ENCODE peak calls at places on chromosomes 5 and 9, in ten cellular contexts. Z is transverse colon; A is left lung; L is body of pancreas; M is adrenal gland; O is CD8-positive, alpha-beta T cell; D is upper lobe of left lung; X is colonic mucosa; G is stomach; I is upper lobe of right lung. C is an unnamed sample. For H3K4me1, the result is how much of the 10 kb centered on the place peaks cover.

GRCh38 chr5:94793113-94793815 is 174.8 kb downstream of the SLF1 start:
- DNase-seq in I (no peak), A (no peak), O (no peak), Z (no peak), X (no peak), M (no peak), L (no peak), G (no peak), D (no peak), C (no peak)

GRCh38 chr5:35198096-35198495 is 32.2 kb downstream of the PRLR start:
- DNase-seq in M (peak), G (peak), A (peak), I (peak), X (peak), L (peak), Z (peak), D (peak), O (no peak), C (peak)

GRCh38 chr5:149658299-149658698 is 71.8 kb upstream of the PPARGC1B start:
- DNase-seq in I (no peak), A (no peak), L (peak), Z (no peak), O (no peak), G (peak), M (no peak), X (peak), D (no peak), C (no peak)

GRCh38 chr5:9197881-9198260 is 348.0 kb downstream of the SEMA5A start:
- DNase-seq in X (no peak), D (no peak), M (no peak), L (no peak), Z (no peak), I (no peak), A (no peak), O (no peak), G (no peak), C (no peak)

GRCh38 chr9:36677611-36678010 is 104.9 kb downstream of the MELK start:
- DNase-seq in D (no peak), X (no peak), L (no peak), A (no peak), O (no peak), Z (no peak), M (no peak), I (no peak), G (no peak), C (no peak)

GRCh38 chr9:6106576-6107339 is 91.3 kb upstream of the RANBP6 start:
- DNase-seq in Z (no peak), M (peak), G (no peak), D (no peak), X (no peak), L (no peak), I (no peak), O (no peak), A (no peak), C (no peak)

GRCh38 chr9:124260769-124261603 is 3.2 kb downstream of the NEK6 start:
- DNase-seq in X (peak), A (peak), L (no peak), G (peak), O (no peak), M (peak), I (no peak), Z (peak), D (peak), C (no peak)

GRCh38 chr9:278651-279050 is 64.0 kb downstream of the DOCK8 start:
- DNase-seq in A (no peak), G (peak), I (no peak), O (peak), Z (peak), X (peak), M (peak), D (peak), L (no peak), C (no peak)

GRCh38 chr9:93669116-93669957 is 93.0 kb downstream of the PHF2 start:
- DNase-seq in G (peak), L (peak), X (peak), D (peak), A (peak), O (no peak), I (peak), Z (peak), M (peak), C (peak)

GRCh38 chr5:153517105-153517700 is 26.7 kb downstream of the GRIA1 start:
- DNase-seq in M (no peak), L (no peak), Z (no peak), D (no peak), A (no peak), O (no peak), X (no peak), I (no peak), G (no peak), C (no peak)

GRCh38 chr5:121667292-121667691 is 184.4 kb upstream of the FTMT start:
- DNase-seq in G (no peak), I (no peak), L (no peak), D (no peak), Z (no peak), O (no peak), A (no peak), X (no peak), M (no peak), C (no peak)

GRCh38 chr5:112738180-112738560 is 485 bp downstream of the APC start:
- DNase-seq in A (no peak), D (no peak), X (no peak), Z (no peak), G (no peak), O (peak), I (no peak), L (no peak), M (peak), C (no peak)

GRCh38 chr5:173739741-173740140 is 123.3 kb upstream of the BOD1 start:
- DNase-seq in A (no peak), L (no peak), G (no peak), D (no peak), I (no peak), M (no peak), Z (no peak), O (no peak), X (no peak), C (no peak)

GRCh38 chr5:6302099-6302498 is 76.2 kb downstream of the MED10 start:
- DNase-seq in I (no peak), D (no peak), G (no peak), X (no peak), M (no peak), L (no peak), A (no peak), O (no peak), Z (no peak), C (no peak)

GRCh38 chr9:129885018-129885669 is 49.9 kb downstream of the USP20 start:
- DNase-seq in M (peak), X (peak), I (peak), L (peak), D (peak), A (peak), O (no peak), Z (peak), G (peak), C (peak)

GRCh38 chr5:10441992-10442435 is 335 bp downstream of the ROPN1L start:
- DNase-seq in M (no peak), G (no peak), D (no peak), X (no peak), L (peak), A (no peak), I (no peak), Z (no peak), O (peak), C (no peak)

GRCh38 chr5:14183187-14183939 is 40.2 kb downstream of the TRIO start:
- DNase-seq in M (peak), Z (no peak), D (no peak), I (no peak), G (no peak), X (no peak), O (no peak), L (no peak), A (no peak), C (no peak)

GRCh38 chr9:127970401-127971313 is 10.1 kb downstream of the EEIG1 start:
- DNase-seq in Z (peak), M (no peak), I (no peak), D (no peak), L (no peak), X (no peak), G (no peak), O (peak), A (no peak), C (no peak)

GRCh38 chr9:127972316-127972871 is 8.4 kb downstream of the EEIG1 start:
- DNase-seq in I (no peak), D (no peak), O (no peak), A (no peak), M (peak), Z (no peak), L (peak), X (no peak), G (no peak), C (no peak)

GRCh38 chr9:127973169-127974001 is 7.4 kb downstream of the EEIG1 start:
- DNase-seq in Z (peak), X (peak), M (peak), L (peak), I (no peak), D (no peak), O (no peak), A (peak), G (peak), C (no peak)

GRCh38 chr9:127974002-127974768 is 6.6 kb downstream of the EEIG1 start:
- DNase-seq in O (no peak), M (no peak), I (no peak), G (no peak), A (peak), D (no peak), Z (no peak), X (peak), L (peak), C (no peak)

GRCh38 chr9:127971357-127972315 is 9.2 kb downstream of the EEIG1 start:
- DNase-seq in Z (no peak), D (no peak), I (no peak), O (peak), A (no peak), L (peak), M (no peak), X (peak), G (no peak), C (peak)
- H3K4me1 ChIP-seq in Z (half or more), D (half or more), I (half or more), O (half or more), A (half or more), L (half or more), M (half or more), X (half or more), G (half or more), C (half or more)

GRCh38 chr5:170603578-170604565 is 100.1 kb downstream of the KCNIP1 start:
- DNase-seq in O (peak), X (peak), L (peak), G (no peak), D (no peak), A (no peak), M (peak), I (no peak), Z (peak), C (no peak)
- TF ChIP-seq CTCF in O (no peak), X (peak), L (peak), G (no peak), D (peak), A (peak), M (peak), I (peak), Z (peak), C (peak)

DNA sequence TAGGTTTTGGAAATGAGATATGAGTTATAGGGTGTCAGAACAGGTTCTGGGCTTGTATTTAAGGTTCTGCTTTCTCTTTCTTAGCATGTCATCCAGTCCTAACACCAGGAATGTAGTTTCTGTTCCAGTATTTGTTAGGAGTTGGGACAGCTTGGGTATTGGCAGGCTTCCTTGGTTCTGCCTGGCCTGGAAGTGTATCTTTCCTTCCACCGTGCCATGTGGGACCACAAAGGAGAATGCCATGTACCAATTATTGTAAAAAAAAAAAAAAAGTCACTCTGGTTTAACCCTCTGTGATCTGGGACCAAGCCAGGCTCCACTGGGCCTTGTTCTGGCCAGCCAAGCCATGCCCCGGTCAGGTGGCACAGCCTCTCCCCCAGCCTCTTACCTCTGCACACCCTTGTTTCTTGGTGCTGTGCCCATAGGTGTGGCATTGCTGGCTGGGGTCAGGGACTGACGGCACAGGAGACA is 47.8 kb downstream of the ARHGAP26 start:
- DNase-seq in G (peak), M (no peak), L (no peak), I (peak), A (no peak), X (peak), O (no peak), D (peak), Z (peak), C (peak)
- H3K27ac ChIP-seq in G (peak), M (no peak), L (no peak), I (no peak), A (peak), X (peak), O (no peak), D (peak), Z (peak), C (peak)

GRCh38 chr5:62896121-62896893 is 317.7 kb downstream of the LRRC70 start:
- DNase-seq in D (no peak), L (no peak), G (no peak), Z (no peak), M (no peak), A (no peak), X (no peak), O (no peak), I (peak), C (no peak)
- H3K4me1 ChIP-seq in D (under half), L (under half), G (under half), Z (under half), M (under half), A (under half), X (under half), O (under half), I (under half), C (under half)

DNA sequence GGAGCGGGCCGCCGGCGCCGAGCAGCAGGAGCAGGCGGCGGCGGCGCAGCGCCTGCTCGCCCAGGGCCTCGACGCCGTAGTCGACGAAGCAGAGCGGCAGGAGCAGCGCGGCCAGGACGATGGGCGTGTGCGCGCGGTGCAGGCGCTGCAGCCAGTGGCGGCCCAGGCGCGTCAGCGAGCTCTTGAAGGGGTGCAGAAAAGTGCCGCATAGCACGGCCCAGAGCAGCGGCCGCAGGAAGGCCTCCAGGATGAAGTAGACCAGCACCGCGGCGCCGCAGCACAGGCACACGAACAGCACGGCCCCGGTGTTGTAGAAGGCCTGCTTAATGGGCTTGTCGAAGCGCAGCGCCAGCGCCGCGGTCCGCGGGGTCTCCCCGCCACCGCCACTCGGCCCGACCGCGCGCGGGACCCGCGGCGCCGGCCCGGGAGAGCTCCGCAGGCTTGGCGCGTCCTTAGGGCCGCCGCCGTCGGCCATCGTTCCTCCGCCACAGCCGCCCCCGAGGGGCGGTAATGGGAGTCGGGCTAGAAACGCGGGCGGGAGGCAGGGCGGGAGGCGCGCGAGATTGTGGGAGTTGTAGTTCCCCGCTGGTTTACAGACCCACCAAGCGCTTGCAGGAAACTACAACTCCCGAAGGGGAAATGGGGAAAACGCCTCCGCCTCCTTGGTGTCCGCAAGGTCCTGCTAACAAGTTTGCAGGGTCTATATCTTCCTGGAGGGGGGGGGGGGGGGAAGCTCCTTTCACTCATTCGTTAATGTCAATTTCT is at the start of gene TMEM245:
- DNase-seq in L (peak), I (peak), X (peak), A (peak), O (peak), Z (peak), M (peak), D (peak), G (peak), C (peak)
- TF ChIP-seq CTCF in L (no peak), I (peak), X (no peak), A (no peak), O (no peak), Z (no peak), M (no peak), D (no peak), G (no peak), C (peak)

DNA sequence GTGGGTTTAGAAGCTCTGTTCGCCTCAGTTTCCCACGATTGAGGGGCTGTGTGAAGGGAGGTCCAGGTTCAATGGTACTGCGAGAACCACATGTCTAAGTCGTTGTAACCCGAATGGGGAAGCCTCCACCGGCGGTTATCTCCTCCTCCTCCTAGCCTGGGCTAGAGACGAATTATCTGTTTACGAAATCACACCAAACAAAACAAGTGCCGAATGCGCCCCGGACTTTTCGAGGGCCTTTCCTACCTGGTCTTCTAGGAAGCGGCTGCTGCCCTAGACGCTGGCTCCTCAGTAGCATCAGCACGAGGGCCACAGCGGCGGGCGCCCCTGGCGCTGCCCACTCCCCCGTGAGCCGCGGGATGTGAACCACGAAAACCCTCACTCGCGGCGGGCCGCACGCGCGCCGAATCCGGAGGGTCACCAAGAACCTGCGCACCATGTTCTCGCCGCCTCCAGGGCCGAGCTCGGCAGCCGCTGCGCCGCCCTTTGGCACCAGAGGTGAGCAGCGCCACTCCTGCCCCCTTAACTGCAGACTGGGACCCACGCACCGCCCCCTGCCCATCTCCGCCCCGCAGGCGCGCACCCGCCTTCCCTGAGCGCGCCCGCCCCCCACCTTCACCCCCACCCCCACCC is at the start of gene CDKN2A:
- DNase-seq in I (peak), X (peak), M (peak), G (peak), A (peak), O (peak), Z (peak), L (no peak), D (peak), C (peak)
- H3K27ac ChIP-seq in I (peak), X (peak), M (peak), G (peak), A (peak), O (peak), Z (peak), L (peak), D (peak), C (peak)